ENCODE peak calls at places on chromosomes 7 and 10, in five cellular contexts. One of them, this sample, is unnamed.

GRCh38 chr10:121956111-121957061 is 18.6 kb downstream of the NSMCE4A start:
- DNase-seq in astrocyte: peak; percentile 40
- DNase-seq in upper lobe of right lung: no peak
- DNase-seq in Panc1: peak; percentile 51
- DNase-seq in colonic mucosa: no peak
- DNase-seq in this sample: no peak

GRCh38 chr10:24007359-24007758 is 201.6 kb upstream of the KIAA1217 start:
- DNase-seq in astrocyte: peak; percentile 65
- DNase-seq in upper lobe of right lung: no peak
- DNase-seq in Panc1: no peak
- DNase-seq in colonic mucosa: no peak
- DNase-seq in this sample: no peak

GRCh38 chr7:157822688-157823031 is 485.9 kb downstream of the DNAJB6 start:
- DNase-seq in astrocyte: no peak
- DNase-seq in upper lobe of right lung: no peak
- DNase-seq in Panc1: no peak
- DNase-seq in colonic mucosa: no peak
- DNase-seq in this sample: no peak

GRCh38 chr10:17062009-17062408 is 67.6 kb downstream of the CUBN start:
- DNase-seq in astrocyte: peak; percentile 83
- DNase-seq in upper lobe of right lung: no peak
- DNase-seq in Panc1: no peak
- DNase-seq in colonic mucosa: no peak
- DNase-seq in this sample: no peak

GRCh38 chr10:19656420-19657042 is 159.7 kb upstream of the PLXDC2 start:
- DNase-seq in astrocyte: no peak
- DNase-seq in upper lobe of right lung: no peak
- DNase-seq in Panc1: no peak
- DNase-seq in colonic mucosa: no peak
- DNase-seq in this sample: no peak

GRCh38 chr10:12194752-12195271 is 879 bp downstream of the NUDT5 start:
- DNase-seq in astrocyte: peak; percentile 12
- DNase-seq in upper lobe of right lung: peak; percentile 87
- DNase-seq in Panc1: no peak
- DNase-seq in colonic mucosa: peak; percentile 54
- DNase-seq in this sample: peak; percentile 58

GRCh38 chr7:25238056-25238745 is 9.9 kb upstream of the NPVF start:
- DNase-seq in astrocyte: no peak
- DNase-seq in upper lobe of right lung: no peak
- DNase-seq in Panc1: no peak
- DNase-seq in colonic mucosa: no peak
- DNase-seq in this sample: no peak

GRCh38 chr10:127945335-127945734 is 38.4 kb downstream of the PTPRE start:
- DNase-seq in astrocyte: no peak
- DNase-seq in upper lobe of right lung: no peak
- DNase-seq in Panc1: no peak
- DNase-seq in colonic mucosa: peak; percentile 32
- DNase-seq in this sample: peak; percentile 44

GRCh38 chr7:96080021-96080420 is 241.9 kb downstream of the SLC25A13 start:
- DNase-seq in astrocyte: no peak
- DNase-seq in upper lobe of right lung: no peak
- DNase-seq in Panc1: no peak
- DNase-seq in colonic mucosa: no peak
- DNase-seq in this sample: no peak

GRCh38 chr7:148535227-148535626 is 55.3 kb upstream of the C7orf33 start:
- DNase-seq in astrocyte: no peak
- DNase-seq in upper lobe of right lung: no peak
- DNase-seq in Panc1: no peak
- DNase-seq in colonic mucosa: no peak
- DNase-seq in this sample: no peak

GRCh38 chr7:3157541-3158287 is 114.0 kb upstream of the CARD11 start:
- DNase-seq in astrocyte: peak; percentile 48
- DNase-seq in upper lobe of right lung: no peak
- DNase-seq in Panc1: no peak
- DNase-seq in colonic mucosa: no peak
- DNase-seq in this sample: no peak

GRCh38 chr10:70132098-70133029 is at the start of gene AIFM2:
- DNase-seq in astrocyte: peak; percentile 44
- DNase-seq in upper lobe of right lung: peak; percentile 93
- DNase-seq in Panc1: no peak
- DNase-seq in colonic mucosa: peak; percentile 92
- DNase-seq in this sample: peak; percentile 93
- TF ChIP-seq CTCF in astrocyte: no peak
- TF ChIP-seq CTCF in upper lobe of right lung: peak; percentile 7
- TF ChIP-seq CTCF in Panc1: no peak
- TF ChIP-seq CTCF in colonic mucosa: no peak
- TF ChIP-seq CTCF in this sample: no peak

GRCh38 chr7:15625456-15625855 is 61.0 kb downstream of the MEOX2 start:
- DNase-seq in astrocyte: no peak
- DNase-seq in upper lobe of right lung: no peak
- DNase-seq in Panc1: peak; percentile 13
- DNase-seq in colonic mucosa: no peak
- DNase-seq in this sample: no peak

GRCh38 chr7:15626041-15626440 is 60.4 kb downstream of the MEOX2 start:
- DNase-seq in astrocyte: no peak
- DNase-seq in upper lobe of right lung: no peak
- DNase-seq in Panc1: no peak
- DNase-seq in colonic mucosa: no peak
- DNase-seq in this sample: no peak

GRCh38 chr7:15628876-15629275 is 57.6 kb downstream of the MEOX2 start:
- DNase-seq in astrocyte: peak; percentile 8
- DNase-seq in upper lobe of right lung: no peak
- DNase-seq in Panc1: no peak
- DNase-seq in colonic mucosa: no peak
- DNase-seq in this sample: no peak
- H3K4me3 ChIP-seq in astrocyte: no peak overlapping the region
- H3K4me3 ChIP-seq in upper lobe of right lung: no peak overlapping the region
- H3K4me3 ChIP-seq in Panc1: no peak overlapping the region
- H3K4me3 ChIP-seq in colonic mucosa: no peak overlapping the region
- H3K4me3 ChIP-seq in this sample: no peak overlapping the region

GRCh38 chr10:61936770-61937169 is 35.3 kb downstream of the ARID5B start:
- DNase-seq in astrocyte: no peak
- DNase-seq in upper lobe of right lung: no peak
- DNase-seq in Panc1: no peak
- DNase-seq in colonic mucosa: peak; percentile 34
- DNase-seq in this sample: peak; percentile 54

GRCh38 chr10:61935085-61935484 is 33.6 kb downstream of the ARID5B start:
- DNase-seq in astrocyte: no peak
- DNase-seq in upper lobe of right lung: no peak
- DNase-seq in Panc1: no peak
- DNase-seq in colonic mucosa: no peak
- DNase-seq in this sample: no peak

GRCh38 chr10:61939575-61940301 is 38.2 kb downstream of the ARID5B start:
- DNase-seq in astrocyte: peak; percentile 82
- DNase-seq in upper lobe of right lung: no peak
- DNase-seq in Panc1: peak; percentile 63
- DNase-seq in colonic mucosa: no peak
- DNase-seq in this sample: no peak

GRCh38 chr10:61941202-61941651 is 39.7 kb downstream of the ARID5B start:
- DNase-seq in astrocyte: no peak
- DNase-seq in upper lobe of right lung: no peak
- DNase-seq in Panc1: no peak
- DNase-seq in colonic mucosa: no peak
- DNase-seq in this sample: no peak

DNA sequence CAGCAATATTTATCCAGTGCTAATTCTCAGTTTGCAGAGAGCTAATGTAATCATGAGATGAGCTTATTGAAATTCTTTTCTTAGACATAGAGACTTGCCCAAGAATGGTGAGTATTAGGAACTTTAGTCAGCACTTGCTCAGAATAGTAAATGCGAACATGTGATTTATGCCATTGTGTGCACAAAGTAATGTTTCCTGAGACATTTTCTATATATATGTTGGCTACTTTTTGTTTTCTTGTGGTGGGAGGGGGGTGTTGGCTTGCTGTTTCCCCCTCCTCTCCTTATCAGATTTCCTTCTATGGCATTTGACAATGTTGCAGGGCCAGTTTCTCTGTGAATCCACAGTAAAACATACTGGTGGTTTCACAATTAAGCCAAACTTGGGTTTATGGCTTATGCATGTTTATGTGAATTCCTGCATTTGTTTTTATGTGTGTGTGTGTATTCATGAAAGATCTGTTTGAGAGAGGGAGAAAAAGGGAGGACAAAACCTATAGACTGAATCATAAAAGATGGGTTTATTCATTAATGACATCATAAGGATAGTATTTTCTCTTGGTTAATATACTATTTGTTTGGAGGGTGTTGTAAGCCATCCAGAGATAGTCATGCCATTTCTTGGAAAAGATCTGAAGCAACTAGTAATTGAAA is 36.3 kb downstream of the ARID5B start:
- DNase-seq in astrocyte: peak; percentile 61
- DNase-seq in upper lobe of right lung: no peak
- DNase-seq in Panc1: no peak
- DNase-seq in colonic mucosa: no peak
- DNase-seq in this sample: no peak
- H3K4me1 ChIP-seq in astrocyte: peaks cover 33% of the 10 kb centered on the region
- H3K4me1 ChIP-seq in upper lobe of right lung: peaks cover 56% of the 10 kb centered on the region
- H3K4me1 ChIP-seq in Panc1: peaks cover 73% of the 10 kb centered on the region
- H3K4me1 ChIP-seq in colonic mucosa: peaks cover 5% of the 10 kb centered on the region
- H3K4me1 ChIP-seq in this sample: peaks cover 4% of the 10 kb centered on the region

GRCh38 chr7:11203224-11203623 is 229.6 kb downstream of the PHF14 start:
- DNase-seq in astrocyte: no peak
- DNase-seq in upper lobe of right lung: no peak
- DNase-seq in Panc1: no peak
- DNase-seq in colonic mucosa: no peak
- DNase-seq in this sample: no peak

GRCh38 chr7:11210374-11210773 is 236.7 kb downstream of the PHF14 start:
- DNase-seq in astrocyte: no peak
- DNase-seq in upper lobe of right lung: no peak
- DNase-seq in Panc1: no peak
- DNase-seq in colonic mucosa: no peak
- DNase-seq in this sample: no peak

GRCh38 chr7:11206131-11206921 is 232.7 kb downstream of the PHF14 start:
- DNase-seq in astrocyte: no peak
- DNase-seq in upper lobe of right lung: no peak
- DNase-seq in Panc1: no peak
- DNase-seq in colonic mucosa: no peak
- DNase-seq in this sample: no peak

GRCh38 chr7:11203688-11204087 is 230.0 kb downstream of the PHF14 start:
- DNase-seq in astrocyte: no peak
- DNase-seq in upper lobe of right lung: no peak
- DNase-seq in Panc1: no peak
- DNase-seq in colonic mucosa: peak; percentile 24
- DNase-seq in this sample: no peak

DNA sequence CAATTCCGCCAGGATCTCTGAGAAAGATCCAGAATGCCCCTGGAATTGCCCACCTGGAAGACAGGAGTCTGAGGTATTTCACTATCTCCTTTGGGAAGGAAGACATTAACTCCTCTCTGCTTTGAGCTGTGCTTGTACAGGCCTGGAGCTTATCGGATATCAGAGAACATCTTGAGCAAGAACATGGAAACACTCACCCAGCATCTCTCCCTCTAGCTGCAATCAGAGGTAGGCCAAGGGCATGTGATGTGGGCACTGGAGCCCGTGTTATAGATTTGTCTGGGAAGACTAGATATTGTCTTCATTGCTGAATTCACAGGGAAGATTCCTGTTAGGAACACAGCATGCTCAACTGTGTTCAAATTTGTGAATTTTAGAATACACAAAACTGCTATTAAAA is 233.9 kb downstream of the PHF14 start:
- DNase-seq in astrocyte: no peak
- DNase-seq in upper lobe of right lung: no peak
- DNase-seq in Panc1: no peak
- DNase-seq in colonic mucosa: no peak
- DNase-seq in this sample: no peak
- TF ChIP-seq CTCF in astrocyte: no peak
- TF ChIP-seq CTCF in upper lobe of right lung: no peak
- TF ChIP-seq CTCF in Panc1: peak; percentile 25
- TF ChIP-seq CTCF in colonic mucosa: no peak
- TF ChIP-seq CTCF in this sample: no peak

GRCh38 chr10:43649149-43649523 is 455 bp upstream of the ZNF32 start:
- DNase-seq in astrocyte: no peak
- DNase-seq in upper lobe of right lung: no peak
- DNase-seq in Panc1: no peak
- DNase-seq in colonic mucosa: no peak
- DNase-seq in this sample: no peak

GRCh38 chr10:43645866-43646265 is 2.8 kb downstream of the ZNF32 start:
- DNase-seq in astrocyte: no peak
- DNase-seq in upper lobe of right lung: no peak
- DNase-seq in Panc1: no peak
- DNase-seq in colonic mucosa: no peak
- DNase-seq in this sample: no peak

GRCh38 chr10:43648392-43649148 is at the start of gene ZNF32:
- DNase-seq in astrocyte: peak; percentile 67
- DNase-seq in upper lobe of right lung: peak; percentile 93
- DNase-seq in Panc1: peak; percentile 20
- DNase-seq in colonic mucosa: peak; percentile 81
- DNase-seq in this sample: peak; percentile 91

GRCh38 chr10:43648083-43648391 is 644 bp downstream of the ZNF32 start:
- DNase-seq in astrocyte: no peak
- DNase-seq in upper lobe of right lung: no peak
- DNase-seq in Panc1: no peak
- DNase-seq in colonic mucosa: no peak
- DNase-seq in this sample: no peak

GRCh38 chr10:43647576-43647975 is 1.1 kb downstream of the ZNF32 start:
- DNase-seq in astrocyte: no peak
- DNase-seq in upper lobe of right lung: no peak
- DNase-seq in Panc1: no peak
- DNase-seq in colonic mucosa: no peak
- DNase-seq in this sample: no peak
- H3K4me3 ChIP-seq in astrocyte: peak overlapping the region; percentile 74
- H3K4me3 ChIP-seq in upper lobe of right lung: peak overlapping the region; percentile 93
- H3K4me3 ChIP-seq in Panc1: peak overlapping the region; percentile 63
- H3K4me3 ChIP-seq in colonic mucosa: peak overlapping the region; percentile 96
- H3K4me3 ChIP-seq in this sample: no peak overlapping the region

DNA sequence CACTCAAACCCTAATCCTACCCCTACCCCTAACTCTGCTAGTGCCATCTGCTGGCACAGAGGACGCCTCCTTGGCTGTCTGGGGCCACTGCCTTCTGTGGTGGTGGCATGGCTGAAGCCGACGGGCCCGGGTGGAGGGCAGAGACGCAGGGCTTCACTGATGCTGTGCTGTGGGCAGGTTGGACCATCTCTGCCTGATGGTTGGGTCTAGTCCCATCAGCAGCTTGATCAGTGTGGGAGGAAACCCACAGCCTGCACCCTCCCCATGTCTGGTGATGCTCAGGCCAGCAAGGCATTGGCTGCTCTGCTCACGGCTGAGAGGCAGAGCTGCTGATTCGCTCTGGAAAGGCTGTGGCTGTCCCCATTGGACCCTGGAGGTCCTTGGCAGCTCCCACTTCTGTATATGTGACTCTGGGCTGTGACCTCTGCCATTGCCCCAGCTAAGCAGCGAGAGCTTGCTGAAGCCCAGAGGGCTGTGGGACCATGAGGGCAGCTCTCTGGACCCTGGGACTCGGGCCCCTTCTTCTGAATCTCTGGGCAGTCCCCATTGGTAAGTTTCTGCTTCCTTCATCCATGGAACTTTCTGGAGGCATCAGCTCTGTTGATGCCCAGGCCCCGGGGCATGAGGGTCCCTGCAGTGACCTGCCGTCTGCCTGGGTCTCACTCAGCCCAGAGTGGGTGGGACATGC is at the start of gene SCART1:
- DNase-seq in astrocyte: no peak
- DNase-seq in upper lobe of right lung: no peak
- DNase-seq in Panc1: no peak
- DNase-seq in colonic mucosa: no peak
- DNase-seq in this sample: peak; percentile 13
- H3K4me1 ChIP-seq in astrocyte: no peaks in the 10 kb centered on the region
- H3K4me1 ChIP-seq in upper lobe of right lung: no peaks in the 10 kb centered on the region
- H3K4me1 ChIP-seq in Panc1: no peaks in the 10 kb centered on the region
- H3K4me1 ChIP-seq in colonic mucosa: no peaks in the 10 kb centered on the region
- H3K4me1 ChIP-seq in this sample: no peaks in the 10 kb centered on the region

This sample was measured in Peyer's patch.